ENCODE peak calls at places on chromosomes 16 and 17, in ten cellular contexts. E is A549, G is K562, H is HepG2, P is ovary, S is sigmoid colon, Z is stomach, A is transverse colon, B is H1, X is esophagus muscularis mucosa. W is an unnamed sample. For H3K9me3, the result is how much of the 10 kb centered on the place peaks cover.

GRCh38 chr17:78572277-78573205 is 4.7 kb downstream of the DNAH17 start:
- DNase-seq in E (no peak), G (no peak), H (no peak), P (no peak), S (no peak), Z (no peak), A (no peak), B (no peak), X (no peak), W (no peak)

GRCh38 chr16:26963109-26963508 is 103.6 kb upstream of the C16orf82 start:
- DNase-seq in E (peak), G (peak), H (peak), P (no peak), S (no peak), Z (no peak), A (peak), B (no peak), X (no peak), W (no peak)

GRCh38 chr17:55437165-55437605 is 15.6 kb upstream of the MMD start:
- DNase-seq in E (no peak), G (no peak), H (no peak), P (no peak), S (no peak), Z (no peak), A (no peak), B (no peak), X (no peak), W (no peak)

GRCh38 chr17:51120357-51120738 is 320 bp downstream of the SPAG9 start:
- DNase-seq in E (peak), G (peak), H (no peak), P (no peak), S (peak), Z (peak), A (peak), B (no peak), X (no peak), W (peak)

GRCh38 chr17:35243459-35244204 is 760 bp downstream of the SLFN5 start:
- DNase-seq in E (peak), G (no peak), H (no peak), P (peak), S (peak), Z (peak), A (peak), B (no peak), X (peak), W (peak)

GRCh38 chr17:10758062-10758461 is 28.2 kb upstream of the TMEM220 start:
- DNase-seq in E (no peak), G (no peak), H (no peak), P (no peak), S (peak), Z (no peak), A (no peak), B (no peak), X (no peak), W (no peak)

GRCh38 chr17:10069301-10069700 is 129.1 kb downstream of the GAS7 start:
- DNase-seq in E (no peak), G (no peak), H (no peak), P (peak), S (no peak), Z (no peak), A (no peak), B (no peak), X (no peak), W (peak)

GRCh38 chr16:46482895-46483294 is 138.3 kb downstream of the SHCBP1 start:
- DNase-seq in E (peak), G (no peak), H (peak), P (no peak), S (no peak), Z (no peak), A (no peak), B (no peak), X (no peak), W (no peak)

GRCh38 chr16:2968738-2969544 is at the start of gene PAQR4:
- DNase-seq in E (peak), G (peak), H (peak), P (peak), S (peak), Z (peak), A (peak), B (no peak), X (peak), W (peak)

GRCh38 chr17:64326420-64327054 is 63.5 kb upstream of the TEX2 start:
- DNase-seq in E (peak), G (no peak), H (peak), P (peak), S (peak), Z (peak), A (peak), B (no peak), X (no peak), W (peak)

GRCh38 chr16:28491080-28491969 is 549 bp downstream of the CLN3 start:
- DNase-seq in E (no peak), G (peak), H (peak), P (peak), S (peak), Z (no peak), A (peak), B (no peak), X (peak), W (no peak)

GRCh38 chr17:38893612-38894011 is 23.8 kb downstream of the LASP1 start:
- DNase-seq in E (no peak), G (no peak), H (no peak), P (no peak), S (no peak), Z (no peak), A (peak), B (no peak), X (no peak), W (no peak)

GRCh38 chr16:1047801-1048200 is 24.7 kb upstream of the SSTR5 start:
- DNase-seq in E (no peak), G (no peak), H (no peak), P (no peak), S (no peak), Z (no peak), A (no peak), B (no peak), X (no peak), W (no peak)

GRCh38 chr17:30590086-30590485 is 112.9 kb downstream of the GOSR1 start:
- DNase-seq in E (no peak), G (no peak), H (no peak), P (no peak), S (no peak), Z (no peak), A (no peak), B (no peak), X (no peak), W (no peak)

GRCh38 chr16:46731691-46732555 is 16.2 kb downstream of the MYLK3 start:
- DNase-seq in E (no peak), G (no peak), H (peak), P (no peak), S (no peak), Z (no peak), A (no peak), B (no peak), X (no peak), W (no peak)

GRCh38 chr16:17369441-17369951 is 101.3 kb downstream of the XYLT1 start:
- DNase-seq in E (no peak), G (no peak), H (no peak), P (no peak), S (no peak), Z (peak), A (peak), B (no peak), X (no peak), W (peak)

GRCh38 chr17:4788807-4789700 is at the start of gene GLTPD2:
- DNase-seq in E (no peak), G (no peak), H (peak), P (no peak), S (no peak), Z (no peak), A (peak), B (no peak), X (no peak), W (no peak)

GRCh38 chr17:80660527-80661198 is 116.0 kb downstream of the RPTOR start:
- DNase-seq in E (no peak), G (peak), H (no peak), P (no peak), S (no peak), Z (no peak), A (no peak), B (no peak), X (no peak), W (no peak)

GRCh38 chr17:67239597-67239996 is 5.4 kb downstream of the HELZ start:
- DNase-seq in E (no peak), G (no peak), H (no peak), P (no peak), S (no peak), Z (no peak), A (no peak), B (no peak), X (no peak), W (no peak)

GRCh38 chr16:21265104-21265825 is 12.8 kb downstream of the CRYM start:
- DNase-seq in E (no peak), G (no peak), H (no peak), P (no peak), S (no peak), Z (no peak), A (no peak), B (no peak), X (peak), W (no peak)

GRCh38 chr17:77437747-77438146 is 297.0 kb downstream of the SEC14L1 start:
- DNase-seq in E (no peak), G (no peak), H (no peak), P (peak), S (no peak), Z (no peak), A (no peak), B (no peak), X (no peak), W (no peak)

GRCh38 chr17:14784997-14785696 is 480.0 kb downstream of the PMP22 start:
- DNase-seq in E (no peak), G (no peak), H (peak), P (no peak), S (no peak), Z (no peak), A (no peak), B (no peak), X (no peak), W (no peak)

GRCh38 chr17:53607475-53607874 is 215.3 kb upstream of the KIF2B start:
- DNase-seq in E (no peak), G (no peak), H (no peak), P (no peak), S (no peak), Z (no peak), A (no peak), B (peak), X (no peak), W (no peak)

GRCh38 chr16:80285089-80285488 is 255.7 kb upstream of the DYNLRB2 start:
- DNase-seq in E (peak), G (no peak), H (no peak), P (no peak), S (no peak), Z (no peak), A (no peak), B (no peak), X (no peak), W (no peak)

GRCh38 chr17:35748323-35748960 is 4.6 kb downstream of the GAS2L2 start:
- DNase-seq in E (no peak), G (no peak), H (no peak), P (no peak), S (no peak), Z (peak), A (no peak), B (no peak), X (no peak), W (no peak)

GRCh38 chr16:58026139-58026704 is 668 bp downstream of the MMP15 start:
- DNase-seq in E (peak), G (peak), H (no peak), P (peak), S (peak), Z (peak), A (peak), B (no peak), X (no peak), W (no peak)

GRCh38 chr17:52025231-52025630 is 133.3 kb downstream of the CA10 start:
- DNase-seq in E (no peak), G (no peak), H (no peak), P (no peak), S (no peak), Z (no peak), A (no peak), B (no peak), X (no peak), W (no peak)

GRCh38 chr16:55655709-55656694 is at the start of gene SLC6A2:
- DNase-seq in E (peak), G (no peak), H (no peak), P (no peak), S (no peak), Z (no peak), A (no peak), B (peak), X (no peak), W (no peak)

GRCh38 chr17:79024901-79025737 is 1.1 kb downstream of the C1QTNF1 start:
- DNase-seq in E (no peak), G (no peak), H (no peak), P (no peak), S (peak), Z (peak), A (peak), B (no peak), X (no peak), W (no peak)

GRCh38 chr16:1125471-1125870 is 27.4 kb upstream of the CACNA1H start:
- DNase-seq in E (peak), G (peak), H (no peak), P (peak), S (peak), Z (peak), A (peak), B (no peak), X (no peak), W (no peak)

GRCh38 chr16:72637306-72637705 is 410.6 kb downstream of the ZFHX3 start:
- DNase-seq in E (peak), G (no peak), H (no peak), P (no peak), S (no peak), Z (no peak), A (no peak), B (no peak), X (no peak), W (no peak)

GRCh38 chr17:51427259-51428255 is 167.2 kb downstream of the UTP18 start:
- DNase-seq in E (no peak), G (no peak), H (no peak), P (no peak), S (no peak), Z (no peak), A (no peak), B (no peak), X (peak), W (no peak)

GRCh38 chr16:69848635-69849545 is 86.8 kb downstream of the WWP2 start:
- DNase-seq in E (no peak), G (no peak), H (no peak), P (peak), S (peak), Z (peak), A (peak), B (no peak), X (peak), W (peak)

GRCh38 chr17:75822119-75822799 is 21.9 kb downstream of the UNC13D start:
- DNase-seq in E (no peak), G (no peak), H (no peak), P (peak), S (no peak), Z (peak), A (peak), B (no peak), X (no peak), W (no peak)

GRCh38 chr17:66702106-66702936 is 132.6 kb upstream of the CACNG5 start:
- DNase-seq in E (peak), G (no peak), H (peak), P (no peak), S (no peak), Z (no peak), A (no peak), B (no peak), X (no peak), W (no peak)

GRCh38 chr17:2693561-2694380 is 17.8 kb downstream of the CLUH start:
- DNase-seq in E (no peak), G (no peak), H (no peak), P (no peak), S (peak), Z (no peak), A (peak), B (no peak), X (no peak), W (no peak)

GRCh38 chr16:71882505-71883192 is 1.3 kb downstream of the ZNF821 start:
- DNase-seq in E (peak), G (peak), H (peak), P (peak), S (peak), Z (peak), A (peak), B (no peak), X (peak), W (peak)

GRCh38 chr17:70107441-70107840 is 32.4 kb downstream of the KCNJ16 start:
- DNase-seq in E (no peak), G (no peak), H (no peak), P (no peak), S (no peak), Z (no peak), A (no peak), B (no peak), X (no peak), W (no peak)
- H3K27ac ChIP-seq in E (no peak), G (no peak), H (no peak), P (no peak), S (no peak), Z (no peak), A (no peak), B (no peak), X (no peak), W (no peak)

GRCh38 chr17:41527076-41528023 is 758 bp downstream of the KRT19 start:
- DNase-seq in E (no peak), G (peak), H (no peak), P (peak), S (no peak), Z (peak), A (peak), B (no peak), X (no peak), W (no peak)

GRCh38 chr17:41531993-41532392 is 3.9 kb upstream of the KRT19 start:
- DNase-seq in E (no peak), G (no peak), H (no peak), P (no peak), S (no peak), Z (no peak), A (no peak), B (no peak), X (no peak), W (no peak)

GRCh38 chr17:41529491-41529915 is 1.4 kb upstream of the KRT19 start:
- DNase-seq in E (no peak), G (no peak), H (no peak), P (no peak), S (no peak), Z (no peak), A (no peak), B (no peak), X (no peak), W (no peak)

GRCh38 chr17:41530062-41531048 is 2.2 kb upstream of the KRT19 start:
- DNase-seq in E (peak), G (peak), H (peak), P (no peak), S (no peak), Z (peak), A (peak), B (no peak), X (no peak), W (no peak)

GRCh38 chr17:41528959-41529353 is 848 bp upstream of the KRT19 start:
- DNase-seq in E (no peak), G (no peak), H (no peak), P (no peak), S (no peak), Z (peak), A (peak), B (no peak), X (no peak), W (no peak)
- H3K9me3 ChIP-seq in E (under half), G (under half), H (under half), P (under half), S (under half), Z (under half), A (under half), B (under half), X (under half), W (under half)

DNA sequence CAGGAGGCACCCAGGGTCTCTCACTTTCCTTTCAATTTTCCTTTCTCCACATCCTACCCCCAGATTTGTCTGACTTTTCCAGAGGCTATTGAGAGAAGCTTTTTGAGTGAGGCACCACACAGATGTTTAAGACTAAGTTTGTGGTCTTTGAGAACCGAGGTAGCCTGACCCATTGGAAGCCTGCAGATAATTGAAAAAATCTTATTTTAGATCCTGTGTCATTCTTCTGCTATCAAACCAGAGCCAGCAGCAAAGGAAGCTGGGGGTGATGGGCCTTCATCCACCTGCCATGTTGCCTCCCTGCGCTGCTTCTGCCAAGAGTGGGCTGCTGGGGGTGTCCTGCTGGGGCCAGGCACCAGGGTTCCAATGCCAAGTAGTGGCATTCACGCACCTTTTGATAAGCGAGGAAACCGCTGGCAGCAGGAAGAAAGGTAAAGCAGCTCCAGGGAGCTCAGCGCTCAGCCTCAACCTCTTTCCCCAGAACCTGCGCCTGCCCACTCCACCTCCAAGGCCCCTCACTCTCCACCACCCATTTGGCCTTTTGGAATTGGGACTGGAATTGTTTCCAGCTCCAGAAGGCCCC is 55.6 kb downstream of the MPRIP start:
- DNase-seq in E (no peak), G (no peak), H (no peak), P (no peak), S (no peak), Z (no peak), A (no peak), B (no peak), X (no peak), W (no peak)
- TF ChIP-seq EP300 in E (no peak), G (no peak), H (no peak), P (no peak), S (no peak), Z (no peak), A (no peak), B (no peak), X (no peak), W (no peak)

GRCh38 chr16:89113661-89114060 is 20.0 kb downstream of the ACSF3 start:
- DNase-seq in E (no peak), G (no peak), H (no peak), P (no peak), S (no peak), Z (no peak), A (no peak), B (no peak), X (no peak), W (no peak)

GRCh38 chr16:89112377-89113151 is 18.9 kb downstream of the ACSF3 start:
- DNase-seq in E (no peak), G (no peak), H (no peak), P (no peak), S (no peak), Z (no peak), A (no peak), B (no peak), X (no peak), W (no peak)

GRCh38 chr16:89115216-89115949 is 21.7 kb downstream of the ACSF3 start:
- DNase-seq in E (no peak), G (peak), H (no peak), P (peak), S (peak), Z (peak), A (peak), B (no peak), X (peak), W (peak)

GRCh38 chr16:89113152-89113547 is 19.5 kb downstream of the ACSF3 start:
- DNase-seq in E (no peak), G (no peak), H (no peak), P (no peak), S (no peak), Z (no peak), A (no peak), B (no peak), X (no peak), W (no peak)

DNA sequence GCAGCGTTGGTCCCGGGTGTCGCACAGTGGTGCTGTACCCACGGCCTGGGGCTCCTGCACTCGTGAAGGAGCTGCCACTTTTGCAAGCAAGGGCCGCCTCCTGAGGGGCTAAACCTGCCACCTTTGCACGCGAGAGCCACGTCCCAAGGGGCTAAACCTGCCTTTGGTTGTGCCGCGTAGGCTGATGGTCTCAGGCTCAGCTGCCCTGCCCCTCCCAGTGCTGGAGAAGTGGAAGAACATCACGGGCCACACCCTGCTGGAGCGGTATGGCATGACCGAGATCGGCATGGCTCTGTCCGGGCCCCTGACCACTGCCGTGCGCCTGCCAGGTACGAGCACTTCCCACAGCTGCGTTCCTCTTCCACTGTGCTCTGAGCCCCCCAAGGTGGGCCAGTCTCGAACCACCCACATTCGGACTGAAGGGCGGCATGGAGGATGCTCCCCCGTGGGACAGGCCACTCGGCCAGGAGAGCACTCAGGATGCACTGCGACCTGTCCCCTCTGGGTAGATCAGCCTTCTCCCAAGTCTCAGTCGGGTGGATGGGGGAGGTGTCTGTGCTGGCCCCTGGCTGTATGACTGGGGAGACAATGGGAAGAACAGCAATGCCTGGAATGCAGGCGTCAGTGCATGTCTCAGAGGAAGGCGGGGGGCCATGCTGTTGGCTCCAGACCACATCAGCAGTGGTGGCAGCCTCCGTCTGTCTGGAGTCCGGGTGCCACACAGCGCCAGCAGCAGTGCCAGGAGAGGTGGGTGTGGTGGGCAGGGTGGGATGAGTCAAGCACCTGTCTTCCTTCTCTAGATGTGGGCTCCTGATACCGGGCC is 20.7 kb downstream of the ACSF3 start:
- DNase-seq in E (no peak), G (no peak), H (no peak), P (no peak), S (no peak), Z (no peak), A (peak), B (no peak), X (no peak), W (no peak)
- H3K27ac ChIP-seq in E (no peak), G (peak), H (no peak), P (no peak), S (peak), Z (peak), A (peak), B (peak), X (no peak), W (no peak)

GRCh38 chr17:26818736-26819135 is 475.2 kb upstream of the WSB1 start:
- DNase-seq in E (peak), G (no peak), H (peak), P (no peak), S (no peak), Z (no peak), A (no peak), B (peak), X (peak), W (no peak)
- H3K9me3 ChIP-seq in E (half or more), G (under half), H (half or more), P (under half), S (half or more), Z (half or more), A (under half), B (under half), X (under half), W (half or more)